ENCODE peak calls at places on chromosomes 3 and 15, in five cellular contexts. V is C1 segment of cervical spinal cord; N is activated CD8-positive, alpha-beta T cell treated with anti-CD3 and anti-CD28 coated beads for 36 hours; I is anterior cingulate cortex; Q is kidney tubule cell. F is an unnamed sample.

GRCh38 chr15:39124155-39124924 is 456.5 kb upstream of the THBS1 start:
- DNase-seq in N (no peak), V (no peak), Q (peak; percentile 48), I (no peak), F (no peak)

GRCh38 chr3:18087963-18088362 is 337.2 kb downstream of the SATB1 start:
- DNase-seq in I (no peak), V (no peak), Q (no peak), N (peak; percentile 37), F (no peak)

GRCh38 chr3:14317057-14317553 is 85.3 kb upstream of the SLC6A6 start:
- DNase-seq in V (no peak), Q (no peak), N (no peak), I (no peak), F (no peak)

GRCh38 chr15:67923647-67923971 is 83.8 kb upstream of the RNU6-1 start:
- DNase-seq in N (no peak), V (no peak), I (no peak), Q (no peak), F (no peak)

GRCh38 chr3:171459130-171459941 is 869 bp downstream of the TNIK start:
- DNase-seq in Q (peak; percentile 57), I (peak; percentile 47), N (peak; percentile 67), V (peak; percentile 58), F (peak; percentile 64)

GRCh38 chr15:79442911-79443310 is 10.8 kb downstream of the MINAR1 start:
- DNase-seq in Q (no peak), V (no peak), N (no peak), I (no peak), F (no peak)

GRCh38 chr15:59443341-59444081 is 5.5 kb downstream of the FAM81A start:
- DNase-seq in Q (peak; percentile 75), I (no peak), V (no peak), N (no peak), F (no peak)

GRCh38 chr3:354433-354832 is 157.9 kb downstream of the CHL1 start:
- DNase-seq in I (no peak), Q (peak; percentile 71), N (peak; percentile 44), V (peak; percentile 5), F (peak; percentile 7)

GRCh38 chr3:100781311-100781710 is 72.0 kb downstream of the TFG start:
- DNase-seq in V (no peak), I (no peak), Q (peak; percentile 79), N (no peak), F (no peak)

GRCh38 chr15:63669074-63669473 is 71.9 kb downstream of the FBXL22 start:
- DNase-seq in N (no peak), V (no peak), Q (no peak), I (no peak), F (no peak)

GRCh38 chr3:13079051-13079450 is 5.8 kb upstream of the IQSEC1 start:
- DNase-seq in I (no peak), Q (no peak), V (no peak), N (no peak), F (no peak)